ENCODE peak calls at places on chromosome 20, in six cellular contexts. One of them, this sample, is unnamed.

GRCh38 chr20:31605031-31605901 is at the start of gene ID1:
- DNase-seq in IMR-90: peak
- DNase-seq in colonic mucosa: peak
- DNase-seq in cardiac fibroblast: peak
- DNase-seq in bronchial epithelial cell: peak
- DNase-seq in cardiac muscle cell: peak
- DNase-seq in this sample: peak

GRCh38 chr20:21259346-21259745 is 43.8 kb upstream of the XRN2 start:
- DNase-seq in IMR-90: no peak
- DNase-seq in colonic mucosa: no peak
- DNase-seq in cardiac fibroblast: no peak
- DNase-seq in bronchial epithelial cell: no peak
- DNase-seq in cardiac muscle cell: no peak
- DNase-seq in this sample: no peak

GRCh38 chr20:53866787-53867740 is 203.3 kb downstream of the BCAS1 start:
- DNase-seq in IMR-90: no peak
- DNase-seq in colonic mucosa: no peak
- DNase-seq in cardiac fibroblast: peak
- DNase-seq in bronchial epithelial cell: peak
- DNase-seq in cardiac muscle cell: no peak
- DNase-seq in this sample: no peak

GRCh38 chr20:47231382-47232042 is 125.0 kb downstream of the ZMYND8 start:
- DNase-seq in IMR-90: peak
- DNase-seq in colonic mucosa: no peak
- DNase-seq in cardiac fibroblast: peak
- DNase-seq in bronchial epithelial cell: no peak
- DNase-seq in cardiac muscle cell: no peak
- DNase-seq in this sample: no peak

GRCh38 chr20:63951398-63952209 is 4.6 kb downstream of the UCKL1 start:
- DNase-seq in IMR-90: no peak
- DNase-seq in colonic mucosa: peak
- DNase-seq in cardiac fibroblast: no peak
- DNase-seq in bronchial epithelial cell: no peak
- DNase-seq in cardiac muscle cell: no peak
- DNase-seq in this sample: no peak

GRCh38 chr20:29873946-29874345 is 1383.5 kb upstream of the DEFB115 start:
- DNase-seq in IMR-90: peak
- DNase-seq in colonic mucosa: no peak
- DNase-seq in cardiac fibroblast: peak
- DNase-seq in bronchial epithelial cell: peak
- DNase-seq in cardiac muscle cell: peak
- DNase-seq in this sample: peak

GRCh38 chr20:41032243-41032642 is 3.6 kb downstream of the TOP1 start:
- DNase-seq in IMR-90: peak
- DNase-seq in colonic mucosa: no peak
- DNase-seq in cardiac fibroblast: peak
- DNase-seq in bronchial epithelial cell: peak
- DNase-seq in cardiac muscle cell: no peak
- DNase-seq in this sample: no peak

GRCh38 chr20:4060054-4060795 is 44.9 kb upstream of the RNF24 start:
- DNase-seq in IMR-90: no peak
- DNase-seq in colonic mucosa: peak
- DNase-seq in cardiac fibroblast: peak
- DNase-seq in bronchial epithelial cell: no peak
- DNase-seq in cardiac muscle cell: no peak
- DNase-seq in this sample: peak

GRCh38 chr20:34195355-34195754 is 45.9 kb upstream of the ASIP start:
- DNase-seq in IMR-90: no peak
- DNase-seq in colonic mucosa: no peak
- DNase-seq in cardiac fibroblast: no peak
- DNase-seq in bronchial epithelial cell: no peak
- DNase-seq in cardiac muscle cell: no peak
- DNase-seq in this sample: no peak

GRCh38 chr20:23047738-23048214 is 1.7 kb downstream of the THBD start:
- DNase-seq in IMR-90: no peak
- DNase-seq in colonic mucosa: no peak
- DNase-seq in cardiac fibroblast: no peak
- DNase-seq in bronchial epithelial cell: no peak
- DNase-seq in cardiac muscle cell: no peak
- DNase-seq in this sample: no peak

GRCh38 chr20:46157625-46158024 is 39.5 kb downstream of the CD40 start:
- DNase-seq in IMR-90: no peak
- DNase-seq in colonic mucosa: no peak
- DNase-seq in cardiac fibroblast: no peak
- DNase-seq in bronchial epithelial cell: no peak
- DNase-seq in cardiac muscle cell: no peak
- DNase-seq in this sample: no peak

GRCh38 chr20:23268792-23269354 is 81.7 kb upstream of the NXT1 start:
- DNase-seq in IMR-90: no peak
- DNase-seq in colonic mucosa: no peak
- DNase-seq in cardiac fibroblast: peak
- DNase-seq in bronchial epithelial cell: no peak
- DNase-seq in cardiac muscle cell: no peak
- DNase-seq in this sample: no peak

GRCh38 chr20:15491564-15491963 is 1081.7 kb downstream of the KIF16B start:
- DNase-seq in IMR-90: no peak
- DNase-seq in colonic mucosa: no peak
- DNase-seq in cardiac fibroblast: no peak
- DNase-seq in bronchial epithelial cell: peak
- DNase-seq in cardiac muscle cell: no peak
- DNase-seq in this sample: peak
- TF ChIP-seq CTCF in IMR-90: peak
- TF ChIP-seq CTCF in colonic mucosa: peak
- TF ChIP-seq CTCF in cardiac fibroblast: no peak
- TF ChIP-seq CTCF in bronchial epithelial cell: peak
- TF ChIP-seq CTCF in cardiac muscle cell: no peak
- TF ChIP-seq CTCF in this sample: no peak

GRCh38 chr20:62494537-62494936 is 18.7 kb upstream of the GATA5 start:
- DNase-seq in IMR-90: no peak
- DNase-seq in colonic mucosa: no peak
- DNase-seq in cardiac fibroblast: no peak
- DNase-seq in bronchial epithelial cell: no peak
- DNase-seq in cardiac muscle cell: peak
- DNase-seq in this sample: no peak

GRCh38 chr20:62495798-62496325 is 20.1 kb upstream of the GATA5 start:
- DNase-seq in IMR-90: no peak
- DNase-seq in colonic mucosa: no peak
- DNase-seq in cardiac fibroblast: no peak
- DNase-seq in bronchial epithelial cell: no peak
- DNase-seq in cardiac muscle cell: no peak
- DNase-seq in this sample: no peak

GRCh38 chr20:62496525-62497218 is 20.9 kb upstream of the GATA5 start:
- DNase-seq in IMR-90: no peak
- DNase-seq in colonic mucosa: no peak
- DNase-seq in cardiac fibroblast: no peak
- DNase-seq in bronchial epithelial cell: no peak
- DNase-seq in cardiac muscle cell: peak
- DNase-seq in this sample: peak

GRCh38 chr20:62493886-62494285 is 18.1 kb upstream of the GATA5 start:
- DNase-seq in IMR-90: no peak
- DNase-seq in colonic mucosa: no peak
- DNase-seq in cardiac fibroblast: no peak
- DNase-seq in bronchial epithelial cell: no peak
- DNase-seq in cardiac muscle cell: no peak
- DNase-seq in this sample: no peak

GRCh38 chr20:62494980-62495797 is 19.4 kb upstream of the GATA5 start:
- DNase-seq in IMR-90: no peak
- DNase-seq in colonic mucosa: no peak
- DNase-seq in cardiac fibroblast: no peak
- DNase-seq in bronchial epithelial cell: no peak
- DNase-seq in cardiac muscle cell: no peak
- DNase-seq in this sample: no peak
- TF ChIP-seq CTCF in IMR-90: no peak
- TF ChIP-seq CTCF in colonic mucosa: no peak
- TF ChIP-seq CTCF in cardiac fibroblast: no peak
- TF ChIP-seq CTCF in bronchial epithelial cell: no peak
- TF ChIP-seq CTCF in cardiac muscle cell: no peak
- TF ChIP-seq CTCF in this sample: no peak

GRCh38 chr20:15643713-15644112 is 929.5 kb downstream of the KIF16B start:
- DNase-seq in IMR-90: peak
- DNase-seq in colonic mucosa: no peak
- DNase-seq in cardiac fibroblast: peak
- DNase-seq in bronchial epithelial cell: peak
- DNase-seq in cardiac muscle cell: no peak
- DNase-seq in this sample: peak
- TF ChIP-seq CTCF in IMR-90: peak
- TF ChIP-seq CTCF in colonic mucosa: no peak
- TF ChIP-seq CTCF in cardiac fibroblast: peak
- TF ChIP-seq CTCF in bronchial epithelial cell: peak
- TF ChIP-seq CTCF in cardiac muscle cell: no peak
- TF ChIP-seq CTCF in this sample: no peak

GRCh38 chr20:44959896-44960852 is at the start of gene TOMM34:
- DNase-seq in IMR-90: peak
- DNase-seq in colonic mucosa: peak
- DNase-seq in cardiac fibroblast: peak
- DNase-seq in bronchial epithelial cell: peak
- DNase-seq in cardiac muscle cell: peak
- DNase-seq in this sample: peak
- TF ChIP-seq CTCF in IMR-90: no peak
- TF ChIP-seq CTCF in colonic mucosa: no peak
- TF ChIP-seq CTCF in cardiac fibroblast: no peak
- TF ChIP-seq CTCF in bronchial epithelial cell: no peak
- TF ChIP-seq CTCF in cardiac muscle cell: no peak
- TF ChIP-seq CTCF in this sample: no peak

GRCh38 chr20:10610266-10610665 is 63.5 kb downstream of the JAG1 start:
- DNase-seq in IMR-90: no peak
- DNase-seq in colonic mucosa: no peak
- DNase-seq in cardiac fibroblast: peak
- DNase-seq in bronchial epithelial cell: no peak
- DNase-seq in cardiac muscle cell: no peak
- DNase-seq in this sample: no peak

GRCh38 chr20:10613911-10614310 is 59.9 kb downstream of the JAG1 start:
- DNase-seq in IMR-90: no peak
- DNase-seq in colonic mucosa: no peak
- DNase-seq in cardiac fibroblast: no peak
- DNase-seq in bronchial epithelial cell: no peak
- DNase-seq in cardiac muscle cell: no peak
- DNase-seq in this sample: no peak

GRCh38 chr20:10609726-10610125 is 64.1 kb downstream of the JAG1 start:
- DNase-seq in IMR-90: peak
- DNase-seq in colonic mucosa: no peak
- DNase-seq in cardiac fibroblast: peak
- DNase-seq in bronchial epithelial cell: no peak
- DNase-seq in cardiac muscle cell: no peak
- DNase-seq in this sample: no peak

GRCh38 chr20:10609276-10609675 is 64.5 kb downstream of the JAG1 start:
- DNase-seq in IMR-90: peak
- DNase-seq in colonic mucosa: peak
- DNase-seq in cardiac fibroblast: peak
- DNase-seq in bronchial epithelial cell: no peak
- DNase-seq in cardiac muscle cell: no peak
- DNase-seq in this sample: no peak

GRCh38 chr20:10611357-10611756 is 62.4 kb downstream of the JAG1 start:
- DNase-seq in IMR-90: peak
- DNase-seq in colonic mucosa: no peak
- DNase-seq in cardiac fibroblast: peak
- DNase-seq in bronchial epithelial cell: peak
- DNase-seq in cardiac muscle cell: peak
- DNase-seq in this sample: peak
- TF ChIP-seq CTCF in IMR-90: peak
- TF ChIP-seq CTCF in colonic mucosa: peak
- TF ChIP-seq CTCF in cardiac fibroblast: peak
- TF ChIP-seq CTCF in bronchial epithelial cell: peak
- TF ChIP-seq CTCF in cardiac muscle cell: peak
- TF ChIP-seq CTCF in this sample: no peak

DNA sequence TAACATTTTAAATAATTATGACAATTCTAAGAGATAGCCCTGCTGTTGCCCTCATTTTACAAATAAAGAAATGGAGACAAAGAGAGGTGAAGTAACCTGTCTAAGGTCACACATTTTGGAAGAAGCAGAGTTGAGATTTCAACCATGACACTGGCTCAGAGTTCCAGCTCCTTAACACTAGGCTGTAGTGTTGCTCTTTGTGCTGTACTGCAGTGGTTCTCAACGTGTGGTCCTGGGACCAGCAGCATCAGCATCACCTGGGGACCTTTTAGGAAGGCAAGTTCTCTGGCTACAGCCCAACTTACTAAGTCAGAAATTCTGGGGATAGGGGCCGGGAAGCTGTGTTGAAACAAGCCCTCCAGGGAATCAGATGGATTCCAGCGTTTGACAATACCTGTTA is 62.4 kb upstream of the FERMT1 start:
- DNase-seq in IMR-90: no peak
- DNase-seq in colonic mucosa: no peak
- DNase-seq in cardiac fibroblast: no peak
- DNase-seq in bronchial epithelial cell: no peak
- DNase-seq in cardiac muscle cell: peak
- DNase-seq in this sample: no peak
- TF ChIP-seq CTCF in IMR-90: no peak
- TF ChIP-seq CTCF in colonic mucosa: no peak
- TF ChIP-seq CTCF in cardiac fibroblast: no peak
- TF ChIP-seq CTCF in bronchial epithelial cell: no peak
- TF ChIP-seq CTCF in cardiac muscle cell: peak
- TF ChIP-seq CTCF in this sample: no peak

This sample was measured in Calu3.